ENCODE peak calls at places on chromosomes 1 and 21, in seven cellular contexts. D, Y, Q, X, O, F and N are unnamed samples.

GRCh38 chr21:44365967-44366585 is 12.7 kb downstream of the TRPM2 start:
- DNase-seq in F (no peak), Y (no peak), O (no peak), D (no peak), Q (peak), X (no peak), N (no peak)

GRCh38 chr1:25702101-25702775 is 85.6 kb downstream of the MAN1C1 start:
- DNase-seq in O (no peak), Y (no peak), D (no peak), Q (no peak), X (no peak), F (no peak), N (no peak)

GRCh38 chr1:223244366-223245103 is 101.5 kb upstream of the TLR5 start:
- DNase-seq in O (no peak), Q (no peak), F (no peak), X (no peak), D (no peak), Y (no peak), N (no peak)

GRCh38 chr1:93979040-93979717 is 69.9 kb upstream of the GCLM start:
- DNase-seq in F (no peak), X (no peak), O (no peak), D (no peak), Q (no peak), Y (no peak), N (no peak)

GRCh38 chr1:200345516-200345915 is 64.3 kb downstream of the ZNF281 start:
- DNase-seq in D (no peak), X (no peak), Q (no peak), Y (no peak), O (no peak), F (no peak), N (no peak)

GRCh38 chr1:109256085-109256484 is 6.7 kb downstream of the CELSR2 start:
- DNase-seq in Y (no peak), F (no peak), X (no peak), O (no peak), Q (no peak), D (no peak), N (no peak)

GRCh38 chr1:235368428-235368827 is 1.2 kb downstream of the TBCE start:
- DNase-seq in Q (no peak), X (no peak), D (no peak), Y (no peak), O (no peak), F (no peak), N (no peak)

GRCh38 chr1:24415910-24416665 is 486 bp downstream of the NIPAL3 start:
- DNase-seq in Y (no peak), D (no peak), X (no peak), O (no peak), Q (no peak), F (no peak), N (no peak)

GRCh38 chr1:197770243-197770642 is 5.0 kb downstream of the DENND1B start:
- DNase-seq in D (no peak), Q (no peak), Y (no peak), O (no peak), F (no peak), X (no peak), N (no peak)

GRCh38 chr1:221806984-221807383 is 65.1 kb upstream of the DUSP10 start:
- DNase-seq in X (no peak), D (no peak), F (no peak), Q (no peak), O (no peak), Y (no peak), N (no peak)

GRCh38 chr1:82153282-82153630 is 352.5 kb downstream of the ADGRL2 start:
- DNase-seq in F (peak), X (peak), Q (no peak), Y (no peak), O (peak), D (no peak), N (no peak)

GRCh38 chr1:15176120-15176519 is 22.6 kb downstream of the TMEM51 start:
- DNase-seq in Y (no peak), O (no peak), D (no peak), F (no peak), Q (no peak), X (no peak), N (no peak)

GRCh38 chr21:38663282-38663681 is 142.4 kb upstream of the ETS2 start:
- DNase-seq in Q (no peak), D (no peak), F (no peak), O (no peak), X (no peak), Y (no peak), N (no peak)

GRCh38 chr1:223016890-223017289 is 126.2 kb downstream of the TLR5 start:
- DNase-seq in Q (no peak), O (no peak), F (no peak), X (no peak), Y (no peak), D (no peak), N (no peak)

GRCh38 chr1:87513270-87513669 is 184.6 kb downstream of the LMO4 start:
- DNase-seq in D (no peak), Q (no peak), Y (no peak), F (no peak), O (no peak), X (no peak), N (no peak)

GRCh38 chr1:164914208-164914607 is 355.2 kb downstream of the PBX1 start:
- DNase-seq in Y (no peak), Q (no peak), O (no peak), X (no peak), D (no peak), F (peak), N (no peak)

GRCh38 chr21:32456497-32456918 is 44.0 kb downstream of the EVA1C start:
- DNase-seq in D (no peak), Y (no peak), X (peak), Q (no peak), O (no peak), F (no peak), N (no peak)

GRCh38 chr21:46111857-46112730 is 14.2 kb downstream of the COL6A2 start:
- DNase-seq in Y (no peak), O (peak), F (no peak), X (no peak), D (no peak), Q (peak), N (no peak)

GRCh38 chr1:69146303-69146702 is 421.4 kb upstream of the LRRC7 start:
- DNase-seq in Q (no peak), X (no peak), F (no peak), O (no peak), D (no peak), Y (no peak), N (no peak)

GRCh38 chr1:3128431-3129132 is 59.6 kb downstream of the PRDM16 start:
- DNase-seq in X (no peak), D (no peak), Y (no peak), Q (peak), O (no peak), F (no peak), N (no peak)

GRCh38 chr1:233518344-233518743 is 95.6 kb upstream of the KCNK1 start:
- DNase-seq in D (no peak), F (no peak), Y (peak), O (no peak), X (no peak), Q (no peak), N (no peak)

GRCh38 chr1:204684551-204685235 is 845 bp downstream of the LRRN2 start:
- DNase-seq in Q (no peak), X (no peak), Y (no peak), O (no peak), F (no peak), D (no peak), N (peak)

GRCh38 chr21:25329227-25329626 is 278.1 kb downstream of the MRPL39 start:
- DNase-seq in F (peak), Y (no peak), O (no peak), Q (no peak), X (peak), D (no peak), N (no peak)

GRCh38 chr1:2000850-2001249 is 2.7 kb downstream of the CFAP74 start:
- DNase-seq in O (no peak), F (no peak), Q (no peak), D (no peak), Y (no peak), X (no peak), N (no peak)

GRCh38 chr21:31030367-31031106 is 7.7 kb downstream of the KRTAP19-8 start:
- DNase-seq in D (no peak), Q (no peak), F (no peak), O (no peak), X (no peak), Y (no peak), N (no peak)

GRCh38 chr1:18670267-18670910 is 39.7 kb downstream of the PAX7 start:
- DNase-seq in Q (no peak), D (no peak), O (no peak), X (no peak), Y (peak), F (no peak), N (no peak)

GRCh38 chr1:22629886-22630285 is 6.5 kb upstream of the C1QA start:
- DNase-seq in X (no peak), Q (no peak), Y (no peak), O (no peak), F (no peak), D (no peak), N (no peak)

GRCh38 chr1:228471762-228472398 is 15.3 kb upstream of the RNF187 start:
- DNase-seq in Q (no peak), O (no peak), D (peak), X (no peak), Y (no peak), F (no peak), N (no peak)

GRCh38 chr1:54857066-54857660 is 29.8 kb downstream of the DHCR24 start:
- DNase-seq in X (no peak), D (no peak), Q (no peak), Y (no peak), O (no peak), F (no peak), N (no peak)

GRCh38 chr21:45910155-45910547 is 71.4 kb upstream of the COL6A1 start:
- DNase-seq in X (no peak), F (no peak), Y (no peak), O (no peak), D (no peak), Q (no peak), N (no peak)

GRCh38 chr1:81351864-81352263 is 448.9 kb upstream of the ADGRL2 start:
- DNase-seq in F (no peak), X (no peak), D (no peak), Q (no peak), Y (no peak), O (no peak), N (no peak)

GRCh38 chr1:201184734-201185453 is 5.7 kb upstream of the IGFN1 start:
- DNase-seq in Q (no peak), X (peak), F (peak), D (no peak), Y (peak), O (no peak), N (no peak)

GRCh38 chr1:215273838-215274516 is 191.4 kb downstream of the KCNK2 start:
- DNase-seq in O (no peak), F (peak), X (peak), Q (no peak), D (no peak), Y (no peak), N (no peak)

GRCh38 chr1:229972600-229973296 is 94.3 kb upstream of the GALNT2 start:
- DNase-seq in D (no peak), X (no peak), Y (no peak), O (no peak), Q (no peak), F (no peak), N (no peak)

GRCh38 chr1:19463204-19463803 is 22.0 kb downstream of the CAPZB start:
- DNase-seq in D (peak), F (no peak), O (peak), Q (no peak), Y (no peak), X (no peak), N (no peak)

GRCh38 chr1:178684542-178685000 is 40.5 kb upstream of the RALGPS2 start:
- DNase-seq in X (peak), Q (no peak), D (no peak), Y (no peak), O (no peak), F (peak), N (no peak)

GRCh38 chr1:24898152-24898908 is 31.7 kb downstream of the RUNX3 start:
- DNase-seq in O (no peak), F (no peak), X (no peak), Q (peak), D (peak), Y (peak), N (no peak)

GRCh38 chr1:2184531-2184930 is 10.0 kb downstream of the FAAP20 start:
- DNase-seq in F (no peak), D (no peak), O (no peak), X (no peak), Q (no peak), Y (no peak), N (no peak)

GRCh38 chr1:94117250-94117851 is 3.6 kb downstream of the ABCA4 start:
- DNase-seq in Y (no peak), Q (no peak), X (no peak), D (no peak), F (no peak), O (no peak), N (no peak)